ENCODE peak calls at places on chromosomes 5 and 9, in four cellular contexts. One of them, this sample, is unnamed.

GRCh38 chr5:145574889-145575573 is 260.1 kb downstream of the PRELID2 start:
- DNase-seq in astrocyte: no peak
- DNase-seq in endothelial cell of umbilical vein: no peak
- DNase-seq in CD4-positive, CD25-positive, alpha-beta regulatory T cell: no peak
- DNase-seq in this sample: peak; percentile 9

GRCh38 chr9:36575411-36575882 is 2.8 kb downstream of the MELK start:
- DNase-seq in astrocyte: no peak
- DNase-seq in CD4-positive, CD25-positive, alpha-beta regulatory T cell: no peak
- DNase-seq in endothelial cell of umbilical vein: peak; percentile 40
- DNase-seq in this sample: no peak

GRCh38 chr5:91182763-91183162 is 200.4 kb downstream of the ARRDC3 start:
- DNase-seq in endothelial cell of umbilical vein: no peak
- DNase-seq in CD4-positive, CD25-positive, alpha-beta regulatory T cell: peak; percentile 87
- DNase-seq in astrocyte: no peak
- DNase-seq in this sample: no peak

GRCh38 chr5:87762631-87763030 is 349.9 kb upstream of the CCNH start:
- DNase-seq in endothelial cell of umbilical vein: no peak
- DNase-seq in astrocyte: no peak
- DNase-seq in CD4-positive, CD25-positive, alpha-beta regulatory T cell: no peak
- DNase-seq in this sample: no peak

GRCh38 chr9:130499804-130500263 is 55.1 kb downstream of the ASS1 start:
- DNase-seq in astrocyte: no peak
- DNase-seq in CD4-positive, CD25-positive, alpha-beta regulatory T cell: no peak
- DNase-seq in endothelial cell of umbilical vein: no peak
- DNase-seq in this sample: peak; percentile 25

GRCh38 chr5:38211354-38211710 is 47.0 kb upstream of the EGFLAM start:
- DNase-seq in astrocyte: no peak
- DNase-seq in endothelial cell of umbilical vein: no peak
- DNase-seq in CD4-positive, CD25-positive, alpha-beta regulatory T cell: no peak
- DNase-seq in this sample: no peak

GRCh38 chr5:103234239-103234975 is 24.2 kb upstream of the MACIR start:
- DNase-seq in astrocyte: peak; percentile 40
- DNase-seq in endothelial cell of umbilical vein: no peak
- DNase-seq in CD4-positive, CD25-positive, alpha-beta regulatory T cell: no peak
- DNase-seq in this sample: no peak

GRCh38 chr5:75050415-75050814 is 1.9 kb downstream of the GCNT4 start:
- DNase-seq in endothelial cell of umbilical vein: peak; percentile 3
- DNase-seq in astrocyte: no peak
- DNase-seq in CD4-positive, CD25-positive, alpha-beta regulatory T cell: peak; percentile 53
- DNase-seq in this sample: no peak

GRCh38 chr5:71471193-71471592 is 15.7 kb downstream of the BDP1 start:
- DNase-seq in endothelial cell of umbilical vein: peak; percentile 59
- DNase-seq in astrocyte: peak; percentile 41
- DNase-seq in CD4-positive, CD25-positive, alpha-beta regulatory T cell: no peak
- DNase-seq in this sample: peak; percentile 53

GRCh38 chr5:91357012-91357634 is 26.0 kb downstream of the ARRDC3 start:
- DNase-seq in astrocyte: no peak
- DNase-seq in endothelial cell of umbilical vein: no peak
- DNase-seq in CD4-positive, CD25-positive, alpha-beta regulatory T cell: no peak
- DNase-seq in this sample: no peak

GRCh38 chr9:109182940-109183798 is 16.1 kb upstream of the FRRS1L start:
- DNase-seq in astrocyte: peak; percentile 15
- DNase-seq in endothelial cell of umbilical vein: peak; percentile 29
- DNase-seq in CD4-positive, CD25-positive, alpha-beta regulatory T cell: peak; percentile 13
- DNase-seq in this sample: peak; percentile 29

GRCh38 chr5:121954086-121954485 is 7.7 kb upstream of the SRFBP1 start:
- DNase-seq in astrocyte: no peak
- DNase-seq in CD4-positive, CD25-positive, alpha-beta regulatory T cell: no peak
- DNase-seq in endothelial cell of umbilical vein: no peak
- DNase-seq in this sample: no peak

GRCh38 chr9:132662152-132662945 is 7.4 kb downstream of the DDX31 start:
- DNase-seq in astrocyte: no peak
- DNase-seq in endothelial cell of umbilical vein: no peak
- DNase-seq in CD4-positive, CD25-positive, alpha-beta regulatory T cell: no peak
- DNase-seq in this sample: no peak

GRCh38 chr5:40483316-40483715 is 196.4 kb upstream of the PTGER4 start:
- DNase-seq in CD4-positive, CD25-positive, alpha-beta regulatory T cell: no peak
- DNase-seq in endothelial cell of umbilical vein: no peak
- DNase-seq in astrocyte: no peak
- DNase-seq in this sample: no peak

GRCh38 chr9:137590469-137591383 is at the start of gene ZMYND19:
- DNase-seq in CD4-positive, CD25-positive, alpha-beta regulatory T cell: peak; percentile 86
- DNase-seq in endothelial cell of umbilical vein: peak; percentile 87
- DNase-seq in astrocyte: peak; percentile 53
- DNase-seq in this sample: no peak

GRCh38 chr9:130535818-130536521 is 43.4 kb upstream of the FUBP3 start:
- DNase-seq in astrocyte: peak; percentile 46
- DNase-seq in endothelial cell of umbilical vein: peak; percentile 8
- DNase-seq in CD4-positive, CD25-positive, alpha-beta regulatory T cell: no peak
- DNase-seq in this sample: no peak

GRCh38 chr5:86679529-86679928 is 61.8 kb downstream of the COX7C start:
- DNase-seq in astrocyte: peak; percentile 93
- DNase-seq in CD4-positive, CD25-positive, alpha-beta regulatory T cell: peak; percentile 26
- DNase-seq in endothelial cell of umbilical vein: peak; percentile 87
- DNase-seq in this sample: peak; percentile 21

GRCh38 chr5:27015758-27016157 is 22.6 kb downstream of the CDH9 start:
- DNase-seq in CD4-positive, CD25-positive, alpha-beta regulatory T cell: no peak
- DNase-seq in endothelial cell of umbilical vein: no peak
- DNase-seq in astrocyte: no peak
- DNase-seq in this sample: peak; percentile 72

GRCh38 chr5:116395708-116396203 is 178.9 kb downstream of the SEMA6A start:
- DNase-seq in endothelial cell of umbilical vein: peak; percentile 54
- DNase-seq in CD4-positive, CD25-positive, alpha-beta regulatory T cell: no peak
- DNase-seq in astrocyte: no peak
- DNase-seq in this sample: no peak

GRCh38 chr9:98881356-98881755 is 62.4 kb upstream of the COL15A1 start:
- DNase-seq in endothelial cell of umbilical vein: no peak
- DNase-seq in astrocyte: no peak
- DNase-seq in CD4-positive, CD25-positive, alpha-beta regulatory T cell: no peak
- DNase-seq in this sample: no peak

GRCh38 chr5:134846641-134846960 is 833 bp downstream of the C5orf24 start:
- DNase-seq in CD4-positive, CD25-positive, alpha-beta regulatory T cell: peak; percentile 61
- DNase-seq in endothelial cell of umbilical vein: peak; percentile 63
- DNase-seq in astrocyte: peak; percentile 8
- DNase-seq in this sample: peak; percentile 23

GRCh38 chr9:98819231-98819630 is 11.8 kb downstream of the GALNT12 start:
- DNase-seq in CD4-positive, CD25-positive, alpha-beta regulatory T cell: no peak
- DNase-seq in astrocyte: no peak
- DNase-seq in endothelial cell of umbilical vein: no peak
- DNase-seq in this sample: no peak

GRCh38 chr5:138349842-138350635 is 2.4 kb upstream of the KDM3B start:
- DNase-seq in CD4-positive, CD25-positive, alpha-beta regulatory T cell: no peak
- DNase-seq in astrocyte: peak; percentile 60
- DNase-seq in endothelial cell of umbilical vein: no peak
- DNase-seq in this sample: peak; percentile 84

GRCh38 chr5:60578295-60578694 is 121.7 kb downstream of the DEPDC1B start:
- DNase-seq in CD4-positive, CD25-positive, alpha-beta regulatory T cell: no peak
- DNase-seq in astrocyte: no peak
- DNase-seq in endothelial cell of umbilical vein: no peak
- DNase-seq in this sample: no peak

GRCh38 chr5:158802941-158803341 is 296.8 kb downstream of the EBF1 start:
- DNase-seq in astrocyte: peak; percentile 73
- DNase-seq in CD4-positive, CD25-positive, alpha-beta regulatory T cell: no peak
- DNase-seq in endothelial cell of umbilical vein: no peak
- DNase-seq in this sample: no peak

GRCh38 chr5:109863752-109864151 is 174.0 kb downstream of the MAN2A1 start:
- DNase-seq in astrocyte: peak; percentile 38
- DNase-seq in endothelial cell of umbilical vein: no peak
- DNase-seq in CD4-positive, CD25-positive, alpha-beta regulatory T cell: peak; percentile 29
- DNase-seq in this sample: peak; percentile 2

GRCh38 chr9:132989414-132989996 is 11.0 kb downstream of the GFI1B start:
- DNase-seq in astrocyte: no peak
- DNase-seq in CD4-positive, CD25-positive, alpha-beta regulatory T cell: no peak
- DNase-seq in endothelial cell of umbilical vein: no peak
- DNase-seq in this sample: peak; percentile 2

GRCh38 chr5:54362434-54362833 is 52.1 kb upstream of the ARL15 start:
- DNase-seq in endothelial cell of umbilical vein: peak; percentile 47
- DNase-seq in CD4-positive, CD25-positive, alpha-beta regulatory T cell: no peak
- DNase-seq in astrocyte: peak; percentile 59
- DNase-seq in this sample: no peak

GRCh38 chr9:122580360-122580759 is 2.8 kb downstream of the OR1L8 start:
- DNase-seq in endothelial cell of umbilical vein: peak; percentile 83
- DNase-seq in CD4-positive, CD25-positive, alpha-beta regulatory T cell: no peak
- DNase-seq in astrocyte: peak; percentile 60
- DNase-seq in this sample: peak; percentile 46

GRCh38 chr5:6340100-6340499 is 38.2 kb downstream of the MED10 start:
- DNase-seq in astrocyte: no peak
- DNase-seq in CD4-positive, CD25-positive, alpha-beta regulatory T cell: no peak
- DNase-seq in endothelial cell of umbilical vein: no peak
- DNase-seq in this sample: no peak

GRCh38 chr5:157384971-157385709 is 74.9 kb upstream of the NIPAL4 start:
- DNase-seq in CD4-positive, CD25-positive, alpha-beta regulatory T cell: no peak
- DNase-seq in astrocyte: peak; percentile 99
- DNase-seq in endothelial cell of umbilical vein: peak; percentile 91
- DNase-seq in this sample: peak; percentile 86

GRCh38 chr9:94464790-94465189 is 90.1 kb upstream of the PCAT7 start:
- DNase-seq in CD4-positive, CD25-positive, alpha-beta regulatory T cell: no peak
- DNase-seq in endothelial cell of umbilical vein: no peak
- DNase-seq in astrocyte: no peak
- DNase-seq in this sample: no peak

DNA sequence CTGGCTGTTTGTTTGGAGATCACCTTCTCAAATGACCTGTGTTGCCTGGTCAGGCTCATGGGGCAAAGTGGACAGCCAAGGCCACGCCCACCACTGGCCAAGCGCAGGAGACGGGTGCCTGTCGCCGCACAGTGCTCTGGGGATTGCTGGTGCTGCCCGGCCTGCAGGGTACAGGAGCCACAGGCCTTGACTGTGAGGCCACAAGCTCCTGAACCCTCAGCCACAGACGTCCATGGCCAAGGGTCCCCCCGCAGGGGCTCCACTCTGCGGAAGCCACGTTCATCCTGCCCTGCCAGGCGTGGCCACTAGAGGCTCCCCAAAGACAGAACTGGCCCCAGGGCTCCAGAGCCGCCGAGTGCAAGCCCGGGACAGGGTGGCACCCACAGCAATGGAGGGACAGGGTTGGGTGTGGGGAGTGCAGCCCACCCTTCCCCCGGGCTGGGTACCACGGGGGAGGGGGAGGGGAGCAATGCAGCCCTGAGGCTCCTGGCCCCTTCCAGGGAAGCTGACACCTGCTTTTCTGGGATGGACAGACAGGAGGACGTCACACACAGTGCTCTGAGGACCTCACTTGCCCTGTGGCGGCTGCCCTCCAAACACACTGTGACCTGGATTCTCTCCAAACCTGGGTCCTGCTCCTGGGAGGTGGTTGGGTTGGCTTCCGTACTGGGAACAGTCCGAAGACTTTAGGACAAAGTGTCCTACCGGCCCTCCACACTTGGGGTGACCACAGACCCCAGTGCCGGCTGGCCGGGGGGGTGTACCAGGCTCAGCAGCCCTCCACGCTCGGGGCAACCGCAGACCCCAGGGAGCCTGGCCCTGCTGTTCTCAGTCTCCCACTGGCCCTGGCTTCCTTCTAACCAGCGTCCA is 21.5 kb downstream of the TPPP start:
- DNase-seq in endothelial cell of umbilical vein: peak; percentile 52
- DNase-seq in astrocyte: no peak
- DNase-seq in CD4-positive, CD25-positive, alpha-beta regulatory T cell: peak; percentile 63
- DNase-seq in this sample: peak; percentile 26
- H3K4me1 ChIP-seq in endothelial cell of umbilical vein: no peaks in the 10 kb centered on the region
- H3K4me1 ChIP-seq in astrocyte: peaks cover 21% of the 10 kb centered on the region
- H3K4me1 ChIP-seq in CD4-positive, CD25-positive, alpha-beta regulatory T cell: peaks cover 31% of the 10 kb centered on the region
- H3K4me1 ChIP-seq in this sample: no peaks in the 10 kb centered on the region

DNA sequence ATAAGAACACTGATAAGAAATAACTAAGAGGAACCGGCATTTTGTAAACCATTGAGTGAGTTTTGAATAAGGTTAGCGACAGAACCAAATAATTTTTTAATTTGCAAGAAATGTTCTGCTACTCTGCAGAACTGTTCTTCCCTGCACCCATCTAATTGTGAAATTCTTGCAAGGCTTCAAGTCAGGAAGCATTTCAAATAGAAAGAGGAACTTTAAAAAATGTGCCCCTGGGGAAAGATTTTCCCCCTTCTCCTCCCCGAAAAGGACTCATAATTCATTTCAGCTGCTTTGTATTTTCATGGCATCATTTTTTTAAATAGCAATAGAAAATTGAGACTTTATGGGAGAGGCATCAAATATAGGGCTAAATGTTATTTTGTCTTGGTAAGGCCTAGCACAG is 180.9 kb upstream of the ANKRD55 start:
- DNase-seq in CD4-positive, CD25-positive, alpha-beta regulatory T cell: no peak
- DNase-seq in endothelial cell of umbilical vein: no peak
- DNase-seq in astrocyte: no peak
- DNase-seq in this sample: no peak
- H3K27ac ChIP-seq in CD4-positive, CD25-positive, alpha-beta regulatory T cell: no peak overlapping the region
- H3K27ac ChIP-seq in endothelial cell of umbilical vein: no peak overlapping the region
- H3K27ac ChIP-seq in astrocyte: no peak overlapping the region
- H3K27ac ChIP-seq in this sample: no peak overlapping the region

GRCh38 chr9:88747768-88748167 is 212.8 kb downstream of the NXNL2 start:
- DNase-seq in endothelial cell of umbilical vein: peak; percentile 36
- DNase-seq in CD4-positive, CD25-positive, alpha-beta regulatory T cell: no peak
- DNase-seq in astrocyte: peak; percentile 92
- DNase-seq in this sample: peak; percentile 63

GRCh38 chr9:88746744-88747398 is 211.9 kb downstream of the NXNL2 start:
- DNase-seq in endothelial cell of umbilical vein: peak; percentile 39
- DNase-seq in CD4-positive, CD25-positive, alpha-beta regulatory T cell: no peak
- DNase-seq in astrocyte: no peak
- DNase-seq in this sample: no peak

GRCh38 chr9:88746029-88746743 is 211.2 kb downstream of the NXNL2 start:
- DNase-seq in endothelial cell of umbilical vein: no peak
- DNase-seq in astrocyte: peak; percentile 88
- DNase-seq in CD4-positive, CD25-positive, alpha-beta regulatory T cell: no peak
- DNase-seq in this sample: peak; percentile 66

GRCh38 chr9:88749420-88749819 is 214.4 kb downstream of the NXNL2 start:
- DNase-seq in astrocyte: peak; percentile 67
- DNase-seq in CD4-positive, CD25-positive, alpha-beta regulatory T cell: no peak
- DNase-seq in endothelial cell of umbilical vein: no peak
- DNase-seq in this sample: peak; percentile 73

DNA sequence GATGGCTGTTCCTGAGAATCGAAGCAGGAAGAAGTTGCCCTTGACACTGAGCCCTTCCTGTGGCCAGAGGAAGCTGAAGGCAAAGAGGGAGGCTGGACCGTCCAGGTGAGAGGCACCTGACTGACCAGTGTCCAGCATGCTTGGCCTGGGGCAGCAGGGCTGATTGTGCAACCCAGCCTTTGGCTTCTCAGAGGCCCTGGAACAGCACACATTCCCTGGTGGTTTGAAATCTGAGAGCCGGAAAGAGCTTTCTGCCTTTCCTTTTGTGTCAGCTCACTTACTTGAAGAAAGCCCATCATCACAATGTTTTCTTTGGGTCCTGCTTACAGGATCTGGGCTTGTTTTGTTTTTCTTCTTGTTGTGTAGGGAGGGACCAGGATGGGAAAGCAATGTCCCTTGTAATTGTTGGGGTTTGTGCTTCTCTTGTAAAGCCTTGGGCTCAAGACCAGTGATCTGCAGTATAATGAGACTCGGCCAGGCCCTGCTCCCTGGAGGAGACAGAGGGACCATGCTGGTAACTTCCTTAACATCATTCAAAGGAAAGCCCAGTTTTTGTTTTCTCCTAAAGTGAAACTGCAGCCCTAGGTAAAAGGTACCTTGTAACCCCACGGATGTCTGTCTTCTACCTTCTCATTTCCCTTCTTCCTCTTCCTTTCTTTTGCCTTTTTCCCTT is 213.7 kb downstream of the NXNL2 start:
- DNase-seq in endothelial cell of umbilical vein: no peak
- DNase-seq in astrocyte: peak; percentile 65
- DNase-seq in CD4-positive, CD25-positive, alpha-beta regulatory T cell: no peak
- DNase-seq in this sample: no peak
- H3K4me1 ChIP-seq in endothelial cell of umbilical vein: peaks cover 10% of the 10 kb centered on the region
- H3K4me1 ChIP-seq in astrocyte: peaks cover 33% of the 10 kb centered on the region
- H3K4me1 ChIP-seq in CD4-positive, CD25-positive, alpha-beta regulatory T cell: no peaks in the 10 kb centered on the region
- H3K4me1 ChIP-seq in this sample: no peaks in the 10 kb centered on the region

GRCh38 chr9:4143951-4144717 is 155.7 kb downstream of the GLIS3 start:
- DNase-seq in endothelial cell of umbilical vein: no peak
- DNase-seq in CD4-positive, CD25-positive, alpha-beta regulatory T cell: no peak
- DNase-seq in astrocyte: peak; percentile 77
- DNase-seq in this sample: peak; percentile 71
- H3K27ac ChIP-seq in endothelial cell of umbilical vein: no peak overlapping the region
- H3K27ac ChIP-seq in CD4-positive, CD25-positive, alpha-beta regulatory T cell: no peak overlapping the region
- H3K27ac ChIP-seq in astrocyte: peak overlapping the region; percentile 64
- H3K27ac ChIP-seq in this sample: no peak overlapping the region